ENCODE peak calls at places on chromosomes 3 and 15, in four cellular contexts. M is lower lobe of right lung, Q is PC-3, S is mammary epithelial cell. J is an unnamed sample. For H3K4me1, the result is how much of the 10 kb centered on the place peaks cover.

GRCh38 chr15:76190070-76190564 is 121.2 kb downstream of the ETFA start:
- DNase-seq in M (no peak), Q (no peak), S (no peak), J (no peak)

GRCh38 chr3:71008350-71008923 is 575.1 kb downstream of the FOXP1 start:
- DNase-seq in M (no peak), Q (no peak), S (no peak), J (no peak)

GRCh38 chr3:123071146-123071545 is 4.3 kb downstream of the PDIA5 start:
- DNase-seq in M (no peak), Q (no peak), S (no peak), J (no peak)

GRCh38 chr3:188531210-188531609 is 377.3 kb downstream of the LPP start:
- DNase-seq in M (no peak), Q (peak), S (peak), J (no peak)

GRCh38 chr3:14532691-14533456 is 7.3 kb downstream of the GRIP2 start:
- DNase-seq in M (no peak), Q (peak), S (peak), J (peak)

GRCh38 chr15:71121442-71121841 is 6.2 kb downstream of the THSD4 start:
- DNase-seq in M (no peak), Q (no peak), S (no peak), J (no peak)

GRCh38 chr3:32176989-32177701 is 61.3 kb upstream of the CMTM8 start:
- DNase-seq in M (no peak), Q (peak), S (peak), J (no peak)

GRCh38 chr3:141764041-141764440 is 833 bp downstream of the GRK7 start:
- DNase-seq in M (no peak), Q (no peak), S (no peak), J (no peak)

GRCh38 chr15:43957724-43958123 is 130.9 kb downstream of the WDR76 start:
- DNase-seq in M (no peak), Q (no peak), S (no peak), J (no peak)

GRCh38 chr3:45182915-45183881 is 37.0 kb upstream of the CDCP1 start:
- DNase-seq in M (peak), Q (peak), S (peak), J (no peak)

GRCh38 chr15:78302579-78302978 is 3.2 kb upstream of the SKIC8 start:
- DNase-seq in M (no peak), Q (peak), S (peak), J (no peak)

GRCh38 chr3:14461748-14462324 is 59.4 kb downstream of the SLC6A6 start:
- DNase-seq in M (no peak), Q (peak), S (peak), J (peak)

GRCh38 chr3:57041674-57042073 is 18.8 kb upstream of the SPATA12 start:
- DNase-seq in M (no peak), Q (no peak), S (no peak), J (no peak)

GRCh38 chr3:127320529-127321121 is 32.8 kb upstream of the PRR20G start:
- DNase-seq in M (no peak), Q (peak), S (peak), J (no peak)

GRCh38 chr3:97938444-97938843 is 33.8 kb downstream of the RIOX2 start:
- DNase-seq in M (no peak), Q (no peak), S (no peak), J (no peak)

GRCh38 chr3:97932387-97932801 is 39.8 kb downstream of the RIOX2 start:
- DNase-seq in M (no peak), Q (no peak), S (no peak), J (no peak)

GRCh38 chr3:97937205-97937604 is 35.0 kb downstream of the RIOX2 start:
- DNase-seq in M (no peak), Q (peak), S (no peak), J (no peak)

GRCh38 chr3:97935842-97936241 is 36.4 kb downstream of the RIOX2 start:
- DNase-seq in M (no peak), Q (peak), S (peak), J (no peak)

GRCh38 chr3:97934980-97935695 is 37.1 kb downstream of the RIOX2 start:
- DNase-seq in M (no peak), Q (no peak), S (no peak), J (no peak)
- H3K4me1 ChIP-seq in M (under half), Q (under half), S (under half), J (under half)

DNA sequence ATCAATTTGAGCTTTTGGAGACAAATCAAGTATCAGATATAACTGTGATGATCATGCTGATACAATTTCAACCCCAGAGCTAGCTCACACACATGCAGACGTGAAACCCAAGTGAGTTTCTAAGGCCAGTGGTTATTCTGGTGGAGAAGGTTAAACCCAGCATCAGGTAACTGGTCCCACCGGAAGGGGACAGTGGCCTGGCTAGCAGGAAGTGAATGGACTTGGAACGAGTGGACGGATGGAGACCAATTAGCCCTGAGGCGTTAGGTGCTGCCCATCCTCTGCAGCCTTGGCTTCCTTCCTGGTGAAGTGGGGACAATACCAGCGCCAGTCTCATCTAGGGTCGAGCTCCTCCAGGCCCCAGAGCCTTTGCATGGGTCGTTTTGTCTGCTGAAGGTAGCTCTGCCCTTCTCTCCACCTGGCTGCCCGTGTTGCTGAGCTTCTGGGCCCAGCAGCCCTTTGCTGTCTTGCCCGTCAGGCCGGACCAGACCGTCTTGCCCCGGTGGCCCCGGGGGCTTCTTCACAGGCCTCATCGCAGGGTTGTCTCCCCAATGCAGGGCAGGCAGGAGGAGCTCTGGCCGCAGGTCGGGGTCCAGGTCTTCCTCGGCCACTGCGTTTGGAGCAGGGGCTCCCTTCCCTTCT is 915 bp upstream of the KCTD6 start:
- DNase-seq in M (no peak), Q (no peak), S (no peak), J (peak)
- H3K4me1 ChIP-seq in M (under half), Q (under half), S (under half), J (under half)

GRCh38 chr15:45185069-45185779 is 2.5 kb downstream of the SHF start:
- DNase-seq in M (no peak), Q (no peak), S (no peak), J (no peak)

GRCh38 chr15:45187894-45188830 is at the start of gene SHF:
- DNase-seq in M (no peak), Q (no peak), S (no peak), J (peak)

GRCh38 chr15:45185903-45186770 is 1.6 kb downstream of the SHF start:
- DNase-seq in M (no peak), Q (no peak), S (no peak), J (no peak)

GRCh38 chr15:45187578-45187893 is 230 bp downstream of the SHF start:
- DNase-seq in M (no peak), Q (no peak), S (no peak), J (no peak)

DNA sequence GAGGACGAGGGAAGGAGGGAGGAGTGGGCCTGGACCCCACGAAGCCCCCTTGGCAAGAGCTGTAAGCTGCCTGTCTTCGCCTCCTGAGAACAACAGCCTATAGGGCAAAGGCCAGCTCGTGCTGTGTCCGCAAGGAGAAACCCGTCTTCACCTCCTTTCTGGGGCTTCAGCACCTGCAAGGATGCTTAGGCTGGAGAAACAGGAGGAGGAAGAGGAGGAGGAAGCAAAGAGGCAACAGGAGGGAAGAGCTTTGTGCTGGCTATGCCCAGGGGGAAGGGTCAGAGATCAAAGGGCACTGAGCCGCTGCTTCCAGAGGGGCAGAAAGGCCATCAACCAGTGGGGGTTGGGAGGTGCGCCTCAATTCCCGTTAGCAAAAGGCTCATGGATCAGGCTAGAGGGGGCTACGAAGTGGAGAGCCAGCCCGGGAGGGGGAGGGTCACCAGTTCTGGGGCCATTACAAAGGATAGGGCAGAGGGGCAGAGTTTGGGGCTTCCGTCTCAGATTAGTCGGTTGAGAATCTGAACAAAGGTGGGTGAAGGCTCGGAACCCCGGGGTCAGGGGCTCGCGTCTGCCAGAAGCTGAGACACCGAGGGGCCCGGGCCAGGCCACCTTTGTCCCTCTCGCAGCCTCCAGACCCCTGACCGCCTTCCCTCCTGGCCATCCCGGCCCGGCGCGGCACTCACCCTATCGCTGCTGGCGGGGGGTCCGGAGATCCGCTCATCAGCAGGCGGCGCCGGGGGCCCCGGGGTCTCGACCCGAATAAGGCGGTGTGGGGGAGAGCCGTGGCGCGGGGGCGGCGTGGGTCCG is 792 bp downstream of the SHF start:
- DNase-seq in M (no peak), Q (no peak), S (no peak), J (no peak)
- H3K4me1 ChIP-seq in M (under half), Q (under half), S (under half), J (under half)

GRCh38 chr3:66486646-66487045 is 14.2 kb downstream of the LRIG1 start:
- DNase-seq in M (no peak), Q (no peak), S (no peak), J (no peak)
- H3K4me1 ChIP-seq in M (half or more), Q (under half), S (under half), J (under half)